ENCODE peak calls at places on chromosomes 3 and 15, in nine cellular contexts. A, H, L, Z, V, B, C, K and E are unnamed samples.

GRCh38 chr3:132268956-132269355 is 48.3 kb upstream of the ACP3 start:
- DNase-seq in A (no peak), H (no peak), L (no peak), C (peak), K (peak), Z (no peak), B (no peak), V (no peak), E (no peak)

GRCh38 chr3:58924581-58924980 is 125.2 kb downstream of the CFAP20DC start:
- DNase-seq in V (no peak), K (no peak), B (no peak), L (peak), H (no peak), A (no peak), Z (no peak), C (no peak), E (no peak)

GRCh38 chr3:119311191-119311925 is 17.2 kb downstream of the ARHGAP31 start:
- DNase-seq in Z (no peak), B (no peak), A (no peak), H (peak), C (no peak), L (peak), V (no peak), K (no peak), E (no peak)

GRCh38 chr15:41567870-41568269 is 8.9 kb downstream of the TYRO3 start:
- DNase-seq in A (no peak), K (no peak), V (no peak), H (no peak), B (no peak), C (no peak), L (no peak), Z (no peak), E (no peak)

GRCh38 chr15:40436116-40436891 is 4.4 kb upstream of the BAHD1 start:
- DNase-seq in H (no peak), Z (no peak), C (peak), A (no peak), K (no peak), L (no peak), V (peak), B (peak), E (no peak)

GRCh38 chr15:68770206-68770605 is 50.5 kb downstream of the ANP32A start:
- DNase-seq in B (no peak), V (no peak), A (no peak), Z (no peak), L (no peak), K (no peak), H (no peak), C (no peak), E (no peak)

GRCh38 chr3:126954141-126954845 is 28.6 kb upstream of the PLXNA1 start:
- DNase-seq in K (no peak), Z (no peak), H (no peak), V (no peak), C (no peak), A (no peak), L (no peak), B (no peak), E (no peak)

GRCh38 chr3:195394700-195395099 is 48.1 kb downstream of the ACAP2 start:
- DNase-seq in L (peak), Z (no peak), H (no peak), C (no peak), B (no peak), K (peak), A (no peak), V (no peak), E (no peak)

GRCh38 chr3:187809979-187810568 is 64.8 kb upstream of the BCL6 start:
- DNase-seq in V (no peak), A (no peak), C (no peak), H (no peak), L (no peak), K (no peak), B (no peak), Z (no peak), E (no peak)

DNA sequence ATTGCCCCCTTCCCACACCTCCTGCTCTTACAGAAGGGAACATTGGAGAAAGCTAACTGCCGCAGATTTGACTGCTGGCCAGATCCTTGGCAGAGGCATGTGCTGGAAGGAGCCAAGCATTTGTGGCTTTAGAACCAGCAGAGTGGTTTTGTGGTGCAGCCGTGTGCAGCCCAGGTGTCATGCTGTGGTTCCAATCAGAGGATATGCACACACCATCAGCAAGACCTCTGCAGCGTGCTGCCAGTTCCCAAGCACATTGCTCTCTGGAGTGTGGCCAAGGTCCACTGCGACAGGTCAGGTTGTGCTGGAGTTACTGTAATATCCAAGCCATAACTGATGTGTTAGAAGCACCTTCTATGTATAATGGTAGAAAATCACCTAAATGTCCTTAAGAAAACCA is 61.6 kb downstream of the OTOL1 start:
- DNase-seq in V (no peak), K (no peak), C (peak), H (no peak), Z (no peak), L (no peak), B (no peak), A (no peak), E (peak)
- H3K27ac ChIP-seq in V (no peak), K (no peak), C (peak), H (no peak), Z (no peak), L (no peak), B (no peak), A (no peak), E (no peak)

GRCh38 chr15:58213587-58214360 is 75.6 kb downstream of the AQP9 start:
- DNase-seq in Z (no peak), L (no peak), H (no peak), A (no peak), B (no peak), K (no peak), V (no peak), C (no peak), E (no peak)

GRCh38 chr15:58214941-58215340 is 76.8 kb downstream of the AQP9 start:
- DNase-seq in L (no peak), K (no peak), B (no peak), Z (no peak), A (no peak), C (no peak), H (no peak), V (no peak), E (no peak)

DNA sequence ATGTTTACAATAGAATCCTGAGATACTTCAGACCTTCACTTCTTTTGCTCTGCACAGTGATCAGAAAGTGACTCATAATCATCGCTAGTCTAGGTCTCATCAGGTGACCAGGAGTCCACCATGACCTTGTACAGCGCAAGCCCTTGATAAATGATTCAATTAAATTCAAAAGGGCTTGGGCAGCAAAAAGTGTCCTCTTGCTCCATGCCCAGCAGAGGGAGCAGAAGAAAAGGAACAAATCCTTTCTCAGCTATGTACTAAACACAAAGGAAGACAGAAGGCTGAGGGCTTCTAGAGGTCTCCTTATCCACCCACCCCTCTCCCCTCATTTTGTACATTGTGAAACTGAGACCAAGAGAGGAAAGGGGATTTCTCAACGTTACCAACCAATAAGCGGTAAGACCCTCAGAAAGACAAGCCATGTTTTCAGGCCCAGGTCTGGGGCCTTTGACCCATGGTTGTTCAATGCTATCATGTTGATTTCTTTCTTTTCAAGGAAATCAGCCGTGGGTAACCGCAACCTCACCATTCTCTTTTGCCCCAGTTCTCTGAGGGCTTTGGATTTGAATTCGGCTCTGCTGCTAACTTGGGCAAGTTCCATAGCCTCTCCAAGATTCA is 74.8 kb downstream of the AQP9 start:
- DNase-seq in B (no peak), K (no peak), Z (no peak), H (peak), L (peak), V (no peak), C (peak), A (no peak), E (no peak)
- TF ChIP-seq CTCF in B (no peak), K (peak), Z (peak), H (peak), L (peak), V (peak), C (peak), A (no peak), E (peak)

DNA sequence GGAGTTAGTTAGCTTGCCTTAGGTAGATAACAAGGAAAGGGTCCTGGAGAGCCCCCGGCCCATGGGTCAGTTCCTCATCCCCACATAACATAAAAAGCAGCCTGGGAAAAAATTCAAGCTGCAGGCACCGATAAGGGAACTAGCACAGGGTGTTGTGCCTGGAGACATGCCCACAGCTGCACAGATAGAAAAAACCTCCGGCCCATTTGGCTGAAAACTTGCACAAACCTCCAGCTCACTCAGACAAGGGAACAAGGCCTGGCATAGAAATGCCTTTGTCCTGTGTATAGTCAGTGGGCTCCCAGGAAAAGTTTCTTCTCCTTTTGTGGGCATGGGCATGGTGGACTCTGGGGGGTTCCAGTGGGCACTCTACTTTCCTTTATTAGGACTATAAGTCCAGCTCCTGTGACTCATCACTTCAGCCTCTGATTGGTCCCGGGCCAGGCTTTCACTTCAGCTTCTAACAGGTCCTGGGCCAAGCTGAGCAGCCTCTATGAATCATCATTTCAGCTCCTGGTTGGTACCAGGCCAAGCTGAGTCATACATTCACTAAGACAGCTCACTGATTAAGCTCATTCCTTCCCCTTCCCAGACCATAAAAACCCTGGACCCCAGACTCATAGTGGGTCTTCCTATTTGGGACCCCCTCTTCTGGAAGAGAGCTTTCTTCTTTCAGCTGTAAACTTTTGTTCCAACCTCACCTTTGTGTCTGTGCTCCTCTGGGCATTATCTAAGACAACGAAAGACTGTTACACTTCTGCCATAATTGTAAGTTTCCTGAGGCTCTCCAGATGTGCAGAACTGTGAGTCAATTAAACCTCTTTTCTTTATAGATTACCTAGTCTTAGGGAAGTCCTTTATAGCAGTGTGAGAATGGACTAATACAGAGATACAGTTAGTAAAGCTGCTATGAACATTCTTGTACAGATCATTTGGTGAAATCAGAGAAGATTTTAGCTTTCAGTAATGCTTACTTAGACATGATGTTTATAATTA is 348.0 kb upstream of the DPPA4 start:
- DNase-seq in C (no peak), Z (no peak), H (peak), A (no peak), V (peak), K (peak), B (peak), L (peak), E (no peak)
- H3K27ac ChIP-seq in C (no peak), Z (no peak), H (peak), A (no peak), V (no peak), K (peak), B (peak), L (peak), E (no peak)

DNA sequence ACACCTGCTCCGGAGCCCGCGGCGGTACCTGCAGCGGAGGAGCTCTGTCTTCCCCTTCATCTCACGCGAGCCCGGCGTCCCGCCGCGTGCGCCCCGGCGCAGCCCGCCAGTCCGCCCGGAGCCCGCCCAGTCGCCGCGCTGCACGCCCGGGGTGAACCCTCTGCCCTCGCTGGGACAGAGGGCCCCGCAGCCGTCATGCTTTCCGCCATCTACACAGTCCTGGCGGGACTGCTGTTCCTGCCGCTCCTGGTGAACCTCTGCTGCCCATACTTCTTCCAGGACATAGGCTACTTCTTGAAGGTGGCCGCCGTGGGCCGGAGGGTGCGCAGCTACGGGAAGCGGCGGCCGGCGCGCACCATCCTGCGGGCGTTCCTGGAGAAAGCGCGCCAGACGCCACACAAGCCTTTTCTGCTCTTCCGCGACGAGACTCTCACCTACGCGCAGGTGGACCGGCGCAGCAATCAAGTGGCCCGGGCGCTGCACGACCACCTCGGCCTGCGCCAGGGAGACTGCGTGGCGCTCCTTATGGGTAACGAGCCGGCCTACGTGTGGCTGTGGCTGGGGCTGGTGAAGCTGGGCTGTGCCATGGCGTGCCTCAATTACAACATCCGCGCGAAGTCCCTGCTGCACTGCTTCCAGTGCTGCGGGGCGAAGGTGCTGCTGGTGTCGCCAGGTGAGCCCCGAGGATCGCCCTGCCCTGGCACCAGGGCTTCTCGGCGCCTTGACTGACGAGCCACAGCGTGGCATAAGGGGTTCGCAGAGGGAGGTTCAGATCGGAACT is 427 bp downstream of the SLC27A2 start:
- DNase-seq in H (peak), A (no peak), L (no peak), C (no peak), K (no peak), Z (peak), B (peak), V (peak), E (peak)
- TF ChIP-seq CTCF in H (peak), A (no peak), L (no peak), C (no peak), K (no peak), Z (no peak), B (no peak), V (no peak), E (no peak)

GRCh38 chr3:114584734-114585371 is 291.0 kb downstream of the TIGIT start:
- DNase-seq in L (no peak), B (no peak), K (no peak), V (no peak), H (no peak), Z (no peak), A (no peak), C (no peak), E (no peak)
- H3K27ac ChIP-seq in L (no peak), B (peak), K (no peak), V (no peak), H (no peak), Z (no peak), A (no peak), C (no peak), E (peak)

GRCh38 chr3:50246517-50246954 is 10.5 kb downstream of the GNAI2 start:
- DNase-seq in V (peak), K (no peak), B (no peak), A (peak), Z (no peak), L (peak), H (peak), C (peak), E (peak)
- TF ChIP-seq CTCF in V (peak), K (no peak), B (no peak), A (peak), Z (no peak), L (no peak), H (peak), C (no peak), E (peak)

GRCh38 chr3:10394491-10395025 is 73.6 kb upstream of the SEC13 start:
- DNase-seq in A (no peak), B (no peak), V (no peak), K (no peak), L (no peak), Z (no peak), C (no peak), H (no peak), E (no peak)

GRCh38 chr3:10392906-10393461 is 72.1 kb upstream of the SEC13 start:
- DNase-seq in L (no peak), Z (no peak), C (no peak), H (no peak), K (no peak), V (no peak), A (no peak), B (no peak), E (no peak)

GRCh38 chr3:10395196-10395595 is 74.3 kb upstream of the SEC13 start:
- DNase-seq in L (no peak), K (no peak), B (no peak), V (no peak), H (no peak), Z (no peak), A (no peak), C (no peak), E (no peak)

GRCh38 chr3:10392244-10392643 is 71.3 kb upstream of the SEC13 start:
- DNase-seq in L (no peak), B (no peak), C (no peak), A (no peak), K (no peak), H (no peak), V (no peak), Z (no peak), E (no peak)

DNA sequence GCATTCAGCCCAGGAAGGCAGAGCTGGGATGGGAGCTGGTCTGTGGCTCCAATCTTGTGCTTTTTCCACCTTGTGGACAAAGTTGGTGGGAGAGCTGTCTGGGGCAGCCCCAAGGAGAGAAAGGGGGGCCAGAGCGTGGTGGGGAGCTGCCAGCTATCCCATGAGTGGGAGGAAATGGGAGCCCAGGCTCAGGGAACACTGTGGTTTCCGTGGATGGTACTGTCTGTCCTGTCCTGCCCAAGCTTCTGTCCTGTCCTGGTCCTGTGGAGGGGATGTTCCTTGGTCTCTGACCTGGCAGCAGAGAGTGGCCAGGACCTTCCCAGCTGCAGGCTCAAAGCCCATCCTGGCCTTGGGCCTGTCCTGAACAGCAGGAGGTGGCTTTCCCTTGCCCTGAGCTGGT is 72.6 kb upstream of the SEC13 start:
- DNase-seq in C (no peak), Z (no peak), V (no peak), H (no peak), K (no peak), A (no peak), B (no peak), L (no peak), E (no peak)
- H3K27ac ChIP-seq in C (no peak), Z (no peak), V (no peak), H (no peak), K (no peak), A (no peak), B (no peak), L (no peak), E (no peak)

GRCh38 chr3:98608029-98608428 is 14.6 kb upstream of the CPOX start:
- DNase-seq in K (no peak), B (no peak), V (no peak), L (no peak), H (no peak), Z (no peak), A (no peak), C (no peak), E (no peak)

GRCh38 chr3:98612996-98613517 is 19.6 kb upstream of the CPOX start:
- DNase-seq in L (no peak), B (no peak), K (no peak), V (no peak), Z (no peak), C (no peak), A (no peak), H (no peak), E (peak)

GRCh38 chr3:98613616-98614015 is 20.2 kb upstream of the CPOX start:
- DNase-seq in L (peak), Z (no peak), C (no peak), H (no peak), B (no peak), V (no peak), K (no peak), A (no peak), E (no peak)

GRCh38 chr3:98617841-98618240 is 24.4 kb upstream of the CPOX start:
- DNase-seq in C (no peak), L (no peak), V (no peak), B (no peak), H (no peak), Z (no peak), A (no peak), K (no peak), E (no peak)

GRCh38 chr3:98612587-98612986 is 19.2 kb upstream of the CPOX start:
- DNase-seq in K (no peak), A (no peak), L (no peak), H (no peak), C (peak), B (no peak), V (no peak), Z (no peak), E (peak)
- TF ChIP-seq CTCF in K (no peak), A (no peak), L (peak), H (no peak), C (peak), B (no peak), V (no peak), Z (no peak), E (no peak)

DNA sequence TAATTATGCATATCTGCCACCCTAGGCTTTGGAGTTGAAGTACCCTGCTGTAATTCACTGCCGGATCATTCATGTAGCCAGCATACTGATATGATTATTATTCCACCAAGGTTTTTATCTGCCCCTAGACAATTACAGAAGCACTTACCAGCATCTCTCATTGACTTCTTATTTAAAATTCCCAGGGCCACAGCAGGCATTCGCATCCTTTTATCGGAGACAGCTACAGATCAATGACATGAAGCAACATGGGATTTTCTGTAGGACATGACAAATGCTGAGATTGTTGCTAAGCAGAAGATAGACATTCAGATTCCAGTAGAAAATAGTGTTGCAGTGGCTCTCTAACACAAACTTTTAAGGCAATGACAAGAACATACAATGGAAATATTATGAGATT is 31.4 kb downstream of the IL1RAP start:
- DNase-seq in C (no peak), Z (no peak), H (no peak), L (no peak), A (no peak), K (no peak), B (no peak), V (no peak), E (no peak)
- H3K27ac ChIP-seq in C (no peak), Z (no peak), H (no peak), L (no peak), A (no peak), K (no peak), B (no peak), V (no peak), E (no peak)

GRCh38 chr15:83973816-83974215 is 261.8 kb upstream of the GOLGA6L4 start:
- DNase-seq in L (no peak), C (no peak), H (no peak), Z (no peak), B (no peak), K (no peak), A (no peak), V (no peak), E (no peak)
- TF ChIP-seq CTCF in L (peak), C (peak), H (no peak), Z (peak), B (no peak), K (peak), A (no peak), V (no peak), E (peak)